ENCODE peak calls at places on chromosomes 16 and 17, in ten cellular contexts. J is uterus, X is thyroid gland, Y is HepG2, L is breast epithelium, V is testis, S is endothelial cell of umbilical vein, W is IMR-90, O is heart left ventricle, R is A549. M is an unnamed sample.

GRCh38 chr17:3683054-3683511 is 12.9 kb downstream of the P2RX5 start:
- DNase-seq in J (no peak), X (peak; percentile 16), Y (peak; percentile 27), L (no peak), V (no peak), S (peak; percentile 31), W (no peak), O (no peak), R (peak; percentile 63), M (no peak)

GRCh38 chr16:70805380-70805779 is 4.4 kb upstream of the VAC14 start:
- DNase-seq in J (no peak), X (no peak), Y (no peak), L (no peak), V (no peak), S (no peak), W (peak; percentile 11), O (no peak), R (no peak), M (no peak)

GRCh38 chr16:50763211-50763610 is 21.3 kb downstream of the CYLD start:
- DNase-seq in J (no peak), X (no peak), Y (no peak), L (no peak), V (no peak), S (no peak), W (peak; percentile 37), O (no peak), R (no peak), M (no peak)

GRCh38 chr17:55324296-55324978 is 59.7 kb downstream of the HLF start:
- DNase-seq in J (no peak), X (no peak), Y (no peak), L (no peak), V (no peak), S (no peak), W (no peak), O (no peak), R (no peak), M (no peak)

GRCh38 chr16:57268804-57269800 is 15.4 kb downstream of the PLLP start:
- DNase-seq in J (no peak), X (peak; percentile 34), Y (peak; percentile 56), L (no peak), V (peak; percentile 95), S (no peak), W (peak; percentile 14), O (peak; percentile 88), R (peak; percentile 40), M (peak; percentile 78)

GRCh38 chr16:8634991-8635736 is 13.7 kb downstream of the METTL22 start:
- DNase-seq in J (no peak), X (no peak), Y (peak; percentile 66), L (no peak), V (peak; percentile 26), S (no peak), W (peak; percentile 28), O (no peak), R (peak; percentile 64), M (no peak)

GRCh38 chr16:89049484-89050118 is 44.1 kb upstream of the ACSF3 start:
- DNase-seq in J (no peak), X (no peak), Y (no peak), L (no peak), V (no peak), S (no peak), W (no peak), O (peak; percentile 16), R (no peak), M (no peak)

GRCh38 chr17:5638596-5638995 is 54.3 kb upstream of the NLRP1 start:
- DNase-seq in J (no peak), X (no peak), Y (no peak), L (no peak), V (no peak), S (no peak), W (no peak), O (no peak), R (no peak), M (no peak)

DNA sequence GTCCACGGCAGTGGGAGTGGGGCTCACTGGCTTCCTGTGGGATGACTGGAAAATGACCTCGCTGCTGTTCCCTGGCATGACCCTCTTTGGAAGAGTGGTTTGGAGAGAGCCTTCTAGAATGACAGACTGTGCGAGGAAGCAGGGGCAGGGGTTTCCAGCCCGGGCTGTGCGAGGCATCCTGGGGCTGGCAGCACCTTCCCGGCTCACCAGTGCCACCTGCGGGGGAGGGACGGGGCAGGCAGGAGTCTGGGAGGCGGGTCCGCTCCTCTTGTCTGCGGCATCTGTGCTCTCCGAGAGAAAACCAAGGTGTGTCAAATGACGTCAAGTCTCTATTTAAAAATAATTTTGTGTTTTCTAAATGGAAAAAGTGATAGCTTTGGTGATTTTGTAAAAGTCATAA is 7.8 kb upstream of the RNF213 start:
- DNase-seq in J (no peak), X (peak; percentile 72), Y (no peak), L (peak; percentile 84), V (no peak), S (no peak), W (no peak), O (no peak), R (peak; percentile 88), M (peak; percentile 79)
- TF ChIP-seq CTCF in J (no peak), X (peak; percentile 47), Y (peak; percentile 67), L (peak; percentile 44), V (peak; percentile 19), S (peak; percentile 20), W (peak; percentile 27), O (peak; percentile 31), R (peak; percentile 77), M (peak; percentile 44)

DNA sequence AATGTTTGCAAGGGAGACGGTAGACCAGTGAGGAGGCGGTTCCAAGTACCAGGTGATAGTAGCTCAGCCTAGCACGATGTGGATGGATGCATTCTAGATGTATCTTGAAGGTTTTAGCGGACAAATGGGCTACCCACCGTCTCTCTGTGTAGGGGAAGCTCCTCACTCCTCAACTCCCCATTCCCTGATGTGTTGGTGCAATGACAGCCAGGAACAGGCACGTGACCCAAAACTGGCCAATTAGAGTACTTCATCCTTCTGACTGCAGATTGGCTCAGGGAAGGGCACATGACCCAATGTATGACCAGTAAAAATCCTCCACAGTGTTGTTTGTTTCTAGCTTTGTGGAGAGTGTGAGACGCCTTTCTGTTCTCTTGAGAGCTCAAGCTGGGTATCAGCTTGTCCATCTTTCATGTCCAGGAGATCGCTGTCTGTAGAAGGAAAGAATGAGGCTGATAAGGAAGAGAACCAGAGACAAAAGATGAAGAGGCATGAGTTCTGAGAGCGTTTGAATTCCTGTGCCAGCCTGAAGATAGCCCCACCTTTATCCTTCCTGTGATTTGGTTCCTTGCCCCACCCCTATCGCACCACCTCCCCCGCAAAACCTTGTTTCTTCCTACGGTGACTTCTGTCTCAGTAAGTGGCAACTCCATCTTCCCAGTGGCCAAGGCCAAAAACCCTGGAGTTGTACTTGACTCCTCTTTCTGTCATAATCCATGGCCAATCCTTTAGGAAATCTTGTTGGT is 2.3 kb upstream of the BORCS6 start:
- DNase-seq in J (peak; percentile 80), X (peak; percentile 84), Y (peak; percentile 93), L (peak; percentile 74), V (peak; percentile 95), S (peak; percentile 93), W (peak; percentile 85), O (peak; percentile 89), R (peak; percentile 97), M (peak; percentile 93)
- TF ChIP-seq POLR2A in J (peak; percentile 90), X (peak; percentile 87), Y (peak; percentile 69), L (peak; percentile 67), V (peak; percentile 24), S (peak; percentile 83), W (peak; percentile 41), O (no peak), R (peak; percentile 28), M (peak; percentile 73)

GRCh38 chr16:1001096-1001495 is 19.5 kb downstream of the SOX8 start:
- DNase-seq in J (no peak), X (peak; percentile 37), Y (no peak), L (no peak), V (no peak), S (no peak), W (no peak), O (no peak), R (no peak), M (no peak)
- H3K4me1 ChIP-seq in J (no peaks in the 10 kb centered on the region), X (no peaks in the 10 kb centered on the region), Y (no peaks in the 10 kb centered on the region), L (no peaks in the 10 kb centered on the region), V (no peaks in the 10 kb centered on the region), S (peaks cover 31% of the 10 kb centered on the region), W (peaks cover 7% of the 10 kb centered on the region), O (no peaks in the 10 kb centered on the region), R (peaks cover 42% of the 10 kb centered on the region), M (no peaks in the 10 kb centered on the region)

GRCh38 chr17:58966208-58966607 is 140.5 kb downstream of the TRIM37 start:
- DNase-seq in J (no peak), X (no peak), Y (no peak), L (no peak), V (no peak), S (no peak), W (no peak), O (no peak), R (no peak), M (no peak)
- TF ChIP-seq CTCF in J (no peak), X (no peak), Y (no peak), L (no peak), V (no peak), S (no peak), W (no peak), O (no peak), R (no peak), M (no peak)

GRCh38 chr17:81511800-81512559 is 619 bp downstream of the ACTG1 start:
- DNase-seq in J (no peak), X (no peak), Y (no peak), L (no peak), V (peak; percentile 32), S (peak; percentile 27), W (no peak), O (no peak), R (peak; percentile 64), M (no peak)
- TF ChIP-seq POLR2A in J (no peak), X (no peak), Y (peak; percentile 48), L (no peak), V (no peak), S (peak; percentile 75), W (peak; percentile 18), O (no peak), R (peak; percentile 24), M (no peak)

M was measured in body of pancreas.